ENCODE peak calls at places on chromosomes 3 and 15, in seven cellular contexts. One of them, this sample, is unnamed.
A peak's percentile ranks its signal among the peaks of the same experiment; 100 is the strongest.

GRCh38 chr3:14206548-14207177 is 28.0 kb downstream of the LSM3 start:
- DNase-seq in RWPE1: no peak
- DNase-seq in anterior cingulate cortex: no peak
- DNase-seq in CD8-positive, alpha-beta T cell: no peak
- DNase-seq in mesendoderm: peak; percentile 66
- DNase-seq in activated naive CD4-positive, alpha-beta T cell treated with anti-CD3 and anti-CD28 coated beads, Interleukin-2, amount 10 ng/mL, durations not matched to agents 7 days and 5 days: no peak
- DNase-seq in heart left ventricle: no peak
- DNase-seq in this sample: no peak

GRCh38 chr15:54082836-54083492 is 104.7 kb downstream of the UNC13C start:
- DNase-seq in CD8-positive, alpha-beta T cell: no peak
- DNase-seq in mesendoderm: peak; percentile 55
- DNase-seq in RWPE1: peak; percentile 5
- DNase-seq in heart left ventricle: no peak
- DNase-seq in anterior cingulate cortex: no peak
- DNase-seq in activated naive CD4-positive, alpha-beta T cell treated with anti-CD3 and anti-CD28 coated beads, Interleukin-2, amount 10 ng/mL, durations not matched to agents 7 days and 5 days: no peak
- DNase-seq in this sample: no peak

GRCh38 chr15:53295574-53295973 is 463.9 kb downstream of the WDR72 start:
- DNase-seq in mesendoderm: no peak
- DNase-seq in activated naive CD4-positive, alpha-beta T cell treated with anti-CD3 and anti-CD28 coated beads, Interleukin-2, amount 10 ng/mL, durations not matched to agents 7 days and 5 days: no peak
- DNase-seq in RWPE1: no peak
- DNase-seq in CD8-positive, alpha-beta T cell: no peak
- DNase-seq in anterior cingulate cortex: no peak
- DNase-seq in heart left ventricle: no peak
- DNase-seq in this sample: no peak

GRCh38 chr3:66397745-66398144 is 103.1 kb downstream of the LRIG1 start:
- DNase-seq in mesendoderm: no peak
- DNase-seq in anterior cingulate cortex: no peak
- DNase-seq in RWPE1: no peak
- DNase-seq in CD8-positive, alpha-beta T cell: no peak
- DNase-seq in heart left ventricle: no peak
- DNase-seq in activated naive CD4-positive, alpha-beta T cell treated with anti-CD3 and anti-CD28 coated beads, Interleukin-2, amount 10 ng/mL, durations not matched to agents 7 days and 5 days: no peak
- DNase-seq in this sample: no peak

GRCh38 chr15:75523011-75523410 is 56.1 kb downstream of the PTPN9 start:
- DNase-seq in heart left ventricle: no peak
- DNase-seq in anterior cingulate cortex: no peak
- DNase-seq in activated naive CD4-positive, alpha-beta T cell treated with anti-CD3 and anti-CD28 coated beads, Interleukin-2, amount 10 ng/mL, durations not matched to agents 7 days and 5 days: no peak
- DNase-seq in mesendoderm: no peak
- DNase-seq in RWPE1: no peak
- DNase-seq in CD8-positive, alpha-beta T cell: no peak
- DNase-seq in this sample: no peak

GRCh38 chr3:61637088-61638051 is 76.0 kb downstream of the PTPRG start:
- DNase-seq in heart left ventricle: peak; percentile 31
- DNase-seq in CD8-positive, alpha-beta T cell: no peak
- DNase-seq in anterior cingulate cortex: no peak
- DNase-seq in activated naive CD4-positive, alpha-beta T cell treated with anti-CD3 and anti-CD28 coated beads, Interleukin-2, amount 10 ng/mL, durations not matched to agents 7 days and 5 days: no peak
- DNase-seq in RWPE1: no peak
- DNase-seq in mesendoderm: no peak
- DNase-seq in this sample: no peak

GRCh38 chr3:46997453-46998091 is 18.1 kb downstream of the NBEAL2 start:
- DNase-seq in anterior cingulate cortex: no peak
- DNase-seq in CD8-positive, alpha-beta T cell: no peak
- DNase-seq in RWPE1: no peak
- DNase-seq in mesendoderm: no peak
- DNase-seq in activated naive CD4-positive, alpha-beta T cell treated with anti-CD3 and anti-CD28 coated beads, Interleukin-2, amount 10 ng/mL, durations not matched to agents 7 days and 5 days: no peak
- DNase-seq in heart left ventricle: no peak
- DNase-seq in this sample: no peak

GRCh38 chr3:185685231-185686035 is 99.3 kb downstream of the SENP2 start:
- DNase-seq in mesendoderm: no peak
- DNase-seq in anterior cingulate cortex: no peak
- DNase-seq in activated naive CD4-positive, alpha-beta T cell treated with anti-CD3 and anti-CD28 coated beads, Interleukin-2, amount 10 ng/mL, durations not matched to agents 7 days and 5 days: no peak
- DNase-seq in RWPE1: no peak
- DNase-seq in CD8-positive, alpha-beta T cell: no peak
- DNase-seq in heart left ventricle: no peak
- DNase-seq in this sample: no peak

GRCh38 chr3:14415501-14415900 is 13.1 kb downstream of the SLC6A6 start:
- DNase-seq in mesendoderm: no peak
- DNase-seq in heart left ventricle: no peak
- DNase-seq in RWPE1: peak; percentile 41
- DNase-seq in anterior cingulate cortex: no peak
- DNase-seq in activated naive CD4-positive, alpha-beta T cell treated with anti-CD3 and anti-CD28 coated beads, Interleukin-2, amount 10 ng/mL, durations not matched to agents 7 days and 5 days: no peak
- DNase-seq in CD8-positive, alpha-beta T cell: no peak
- DNase-seq in this sample: no peak

GRCh38 chr3:140198242-140198641 is 263.3 kb downstream of the CLSTN2 start:
- DNase-seq in CD8-positive, alpha-beta T cell: no peak
- DNase-seq in activated naive CD4-positive, alpha-beta T cell treated with anti-CD3 and anti-CD28 coated beads, Interleukin-2, amount 10 ng/mL, durations not matched to agents 7 days and 5 days: no peak
- DNase-seq in mesendoderm: no peak
- DNase-seq in RWPE1: no peak
- DNase-seq in anterior cingulate cortex: peak; percentile 53
- DNase-seq in heart left ventricle: no peak
- DNase-seq in this sample: no peak

This sample was measured in NCI-H1436.